ENCODE peak calls at places on chromosomes 1 and 21, in seven cellular contexts. D is CD4-positive, alpha-beta memory T cell; C is bronchial epithelial cell; E is lower lobe of right lung; S is NAMALWA; U is GM18507; T is brain microvascular endothelial cell. G is an unnamed sample.

GRCh38 chr1:164958995-164959788 is 397.3 kb downstream of the LMX1A start:
- DNase-seq in D (no peak), C (no peak), E (no peak), S (no peak), U (no peak), T (no peak), G (no peak)

GRCh38 chr1:82392946-82393345 is 592.2 kb downstream of the ADGRL2 start:
- DNase-seq in D (no peak), C (peak; percentile 36), E (no peak), S (no peak), U (no peak), T (no peak), G (no peak)

GRCh38 chr1:228286505-228287417 is 78.9 kb downstream of the OBSCN start:
- DNase-seq in D (no peak), C (no peak), E (peak; percentile 38), S (no peak), U (no peak), T (no peak), G (no peak)

GRCh38 chr1:207828485-207829158 is 76.8 kb downstream of the CD46 start:
- DNase-seq in D (peak; percentile 58), C (peak; percentile 77), E (peak; percentile 81), S (peak; percentile 79), U (no peak), T (peak; percentile 94), G (peak; percentile 57)

GRCh38 chr1:177928194-177928593 is 41.7 kb downstream of the SEC16B start:
- DNase-seq in D (no peak), C (peak; percentile 27), E (no peak), S (no peak), U (no peak), T (peak; percentile 31), G (no peak)

GRCh38 chr21:27320868-27321267 is 354.0 kb upstream of the ADAMTS5 start:
- DNase-seq in D (no peak), C (no peak), E (no peak), S (no peak), U (no peak), T (no peak), G (no peak)

GRCh38 chr21:44994016-44994365 is 54.2 kb downstream of the SLX9 start:
- DNase-seq in D (no peak), C (no peak), E (peak; percentile 51), S (no peak), U (no peak), T (no peak), G (no peak)

GRCh38 chr1:36224537-36225297 is 474 bp downstream of the THRAP3 start:
- DNase-seq in D (no peak), C (peak; percentile 76), E (peak; percentile 88), S (no peak), U (peak; percentile 67), T (peak; percentile 88), G (no peak)

GRCh38 chr1:145786271-145786670 is 37.6 kb downstream of the RNF115 start:
- DNase-seq in D (no peak), C (no peak), E (no peak), S (no peak), U (no peak), T (no peak), G (no peak)

GRCh38 chr21:38486221-38486620 is 12.1 kb downstream of the ERG start:
- DNase-seq in D (no peak), C (peak; percentile 99), E (no peak), S (no peak), U (no peak), T (peak; percentile 87), G (no peak)

GRCh38 chr1:32239790-32240139 is 7.3 kb upstream of the FAM167B start:
- DNase-seq in D (no peak), C (no peak), E (no peak), S (no peak), U (no peak), T (no peak), G (no peak)

GRCh38 chr1:7827134-7827955 is 25.5 kb downstream of the UTS2 start:
- DNase-seq in D (peak; percentile 14), C (peak; percentile 1), E (no peak), S (no peak), U (no peak), T (no peak), G (peak; percentile 32)

GRCh38 chr1:56357931-56358783 is 221.2 kb downstream of the PLPP3 start:
- DNase-seq in D (no peak), C (peak; percentile 60), E (no peak), S (no peak), U (no peak), T (no peak), G (no peak)

GRCh38 chr1:9811239-9811966 is 12.4 kb downstream of the CLSTN1 start:
- DNase-seq in D (no peak), C (no peak), E (no peak), S (no peak), U (no peak), T (no peak), G (no peak)

GRCh38 chr1:53556657-53557227 is 97.5 kb downstream of the DMRTB1 start:
- DNase-seq in D (no peak), C (no peak), E (no peak), S (no peak), U (no peak), T (no peak), G (no peak)

GRCh38 chr1:24714859-24715520 is 30.3 kb upstream of the CLIC4 start:
- DNase-seq in D (no peak), C (no peak), E (no peak), S (no peak), U (no peak), T (no peak), G (no peak)

GRCh38 chr1:111600886-111601386 is 18.7 kb upstream of the RAP1A start:
- DNase-seq in D (no peak), C (peak; percentile 46), E (no peak), S (peak; percentile 41), U (no peak), T (no peak), G (no peak)

GRCh38 chr1:22773981-22774471 is 63.4 kb downstream of the EPHB2 start:
- DNase-seq in D (no peak), C (no peak), E (no peak), S (no peak), U (no peak), T (no peak), G (no peak)

GRCh38 chr1:23444596-23445390 is 20.2 kb upstream of the TCEA3 start:
- DNase-seq in D (no peak), C (no peak), E (no peak), S (no peak), U (no peak), T (no peak), G (no peak)

GRCh38 chr1:15994081-15994480 is 10.0 kb upstream of the SRARP start:
- DNase-seq in D (no peak), C (no peak), E (no peak), S (no peak), U (no peak), T (no peak), G (no peak)

GRCh38 chr1:117512728-117513321 is 93.0 kb upstream of the TENT5C start:
- DNase-seq in D (peak; percentile 23), C (peak; percentile 29), E (no peak), S (peak; percentile 52), U (no peak), T (no peak), G (peak; percentile 14)

GRCh38 chr1:15304708-15305326 is 57.8 kb downstream of the FHAD1 start:
- DNase-seq in D (peak; percentile 48), C (peak; percentile 60), E (peak; percentile 76), S (peak; percentile 81), U (peak; percentile 33), T (no peak), G (peak; percentile 55)

G was measured in immature natural killer cell.